ENCODE peak calls at places on chromosomes 6 and 20, in four cellular contexts. U, Y, M and H are unnamed samples.
A peak's percentile ranks its signal among the peaks of the same experiment; 100 is the strongest.

GRCh38 chr6:168581236-168581635 is 140.3 kb downstream of the SMOC2 start:
- DNase-seq in U (no peak), Y (no peak), M (no peak), H (no peak)

GRCh38 chr6:54135665-54136370 is 24.6 kb downstream of the MLIP start:
- DNase-seq in U (no peak), Y (no peak), M (peak; percentile 86), H (no peak)

GRCh38 chr20:57507477-57507876 is 17.5 kb downstream of the CTCFL start:
- DNase-seq in U (no peak), Y (no peak), M (peak; percentile 16), H (no peak)

GRCh38 chr6:122620902-122621301 is 10.7 kb downstream of the PKIB start:
- DNase-seq in U (no peak), Y (no peak), M (no peak), H (no peak)

GRCh38 chr20:31605902-31606677 is 1.0 kb downstream of the ID1 start:
- DNase-seq in U (peak; percentile 25), Y (peak; percentile 50), M (peak; percentile 39), H (peak; percentile 45)

GRCh38 chr6:118744261-118744941 is 93.0 kb upstream of the CEP85L start:
- DNase-seq in U (no peak), Y (no peak), M (peak; percentile 14), H (no peak)

GRCh38 chr6:36958775-36959554 is 4.4 kb downstream of the PI16 start:
- DNase-seq in U (no peak), Y (peak; percentile 78), M (no peak), H (no peak)

GRCh38 chr6:156662025-156662445 is 115.1 kb upstream of the ARID1B start:
- DNase-seq in U (peak; percentile 12), Y (peak; percentile 91), M (no peak), H (peak; percentile 77)

GRCh38 chr20:47789081-47789998 is 4.1 kb upstream of the SULF2 start:
- DNase-seq in U (no peak), Y (no peak), M (peak; percentile 83), H (peak; percentile 26)

GRCh38 chr6:106359989-106360409 is 518 bp upstream of the CRYBG1 start:
- DNase-seq in U (no peak), Y (no peak), M (no peak), H (no peak)

GRCh38 chr20:61061981-61062380 is 190.1 kb upstream of the CDH4 start:
- DNase-seq in U (no peak), Y (no peak), M (no peak), H (no peak)

GRCh38 chr6:56573624-56574023 is 69.1 kb downstream of the DST start:
- DNase-seq in U (no peak), Y (no peak), M (no peak), H (no peak)

GRCh38 chr6:54185885-54186284 is 74.6 kb downstream of the MLIP start:
- DNase-seq in U (no peak), Y (no peak), M (no peak), H (no peak)

GRCh38 chr20:17663040-17663399 is 19.0 kb downstream of the RRBP1 start:
- DNase-seq in U (no peak), Y (no peak), M (no peak), H (no peak)

GRCh38 chr6:15562954-15563353 is 99.9 kb downstream of the DTNBP1 start:
- DNase-seq in U (no peak), Y (no peak), M (no peak), H (no peak)

GRCh38 chr6:80991316-80991715 is 761.2 kb downstream of the TENT5A start:
- DNase-seq in U (no peak), Y (no peak), M (no peak), H (no peak)

GRCh38 chr6:144488590-144488989 is 203.5 kb downstream of the UTRN start:
- DNase-seq in U (no peak), Y (no peak), M (no peak), H (no peak)

GRCh38 chr20:12112665-12113064 is 195.0 kb downstream of the BTBD3 start:
- DNase-seq in U (no peak), Y (no peak), M (no peak), H (no peak)

GRCh38 chr20:1952737-1953530 is 40.9 kb downstream of the PDYN start:
- DNase-seq in U (no peak), Y (no peak), M (no peak), H (no peak)